ENCODE peak calls at places on chromosomes 7 and 10, in five cellular contexts. One of them, this sample, is unnamed.

GRCh38 chr10:71911296-71911954 is 52.8 kb upstream of the CHST3 start:
- DNase-seq in breast epithelium: no peak
- DNase-seq in H9: no peak
- DNase-seq in AG04449: no peak
- DNase-seq in left ventricle myocardium superior: no peak
- DNase-seq in this sample: no peak

GRCh38 chr10:79229081-79229541 is 118.2 kb upstream of the PPIF start:
- DNase-seq in breast epithelium: peak; percentile 79
- DNase-seq in H9: peak; percentile 59
- DNase-seq in AG04449: no peak
- DNase-seq in left ventricle myocardium superior: no peak
- DNase-seq in this sample: no peak

GRCh38 chr7:118872568-118872967 is 648.1 kb downstream of the ANKRD7 start:
- DNase-seq in left ventricle myocardium superior: no peak
- DNase-seq in breast epithelium: no peak
- DNase-seq in AG04449: no peak
- DNase-seq in H9: no peak
- DNase-seq in this sample: no peak

GRCh38 chr7:135758531-135758932 is 9.9 kb upstream of the FAM180A start:
- DNase-seq in AG04449: no peak
- DNase-seq in breast epithelium: peak; percentile 83
- DNase-seq in H9: peak; percentile 44
- DNase-seq in left ventricle myocardium superior: peak; percentile 52
- DNase-seq in this sample: no peak

GRCh38 chr7:17617380-17617779 is 318.9 kb downstream of the AHR start:
- DNase-seq in left ventricle myocardium superior: no peak
- DNase-seq in AG04449: no peak
- DNase-seq in H9: no peak
- DNase-seq in breast epithelium: no peak
- DNase-seq in this sample: no peak

GRCh38 chr10:43259981-43260761 is 6.7 kb downstream of the RASGEF1A start:
- DNase-seq in breast epithelium: peak; percentile 17
- DNase-seq in left ventricle myocardium superior: peak; percentile 82
- DNase-seq in H9: no peak
- DNase-seq in AG04449: no peak
- DNase-seq in this sample: no peak

GRCh38 chr7:116614509-116615285 is 57.3 kb upstream of the MET start:
- DNase-seq in AG04449: no peak
- DNase-seq in left ventricle myocardium superior: no peak
- DNase-seq in breast epithelium: no peak
- DNase-seq in H9: no peak
- DNase-seq in this sample: no peak

GRCh38 chr10:30828680-30829079 is 199.1 kb upstream of the LYZL2 start:
- DNase-seq in left ventricle myocardium superior: no peak
- DNase-seq in breast epithelium: no peak
- DNase-seq in AG04449: no peak
- DNase-seq in H9: no peak
- DNase-seq in this sample: no peak

GRCh38 chr7:106279425-106280182 is 5.2 kb downstream of the NAMPT start:
- DNase-seq in AG04449: no peak
- DNase-seq in breast epithelium: no peak
- DNase-seq in H9: no peak
- DNase-seq in left ventricle myocardium superior: no peak
- DNase-seq in this sample: no peak

GRCh38 chr10:21292763-21293517 is 232.5 kb downstream of the SKIDA1 start:
- DNase-seq in H9: peak; percentile 76
- DNase-seq in left ventricle myocardium superior: peak; percentile 68
- DNase-seq in breast epithelium: peak; percentile 86
- DNase-seq in AG04449: peak; percentile 95
- DNase-seq in this sample: peak; percentile 27

GRCh38 chr7:39910108-39910869 is 39.8 kb upstream of the CDK13 start:
- DNase-seq in H9: no peak
- DNase-seq in breast epithelium: no peak
- DNase-seq in left ventricle myocardium superior: no peak
- DNase-seq in AG04449: peak; percentile 26
- DNase-seq in this sample: no peak

GRCh38 chr7:70479153-70480021 is 652.6 kb upstream of the GALNT17 start:
- DNase-seq in breast epithelium: no peak
- DNase-seq in AG04449: no peak
- DNase-seq in H9: no peak
- DNase-seq in left ventricle myocardium superior: no peak
- DNase-seq in this sample: no peak

GRCh38 chr10:123761666-123762230 is 95.6 kb downstream of the GPR26 start:
- DNase-seq in H9: no peak
- DNase-seq in breast epithelium: no peak
- DNase-seq in AG04449: no peak
- DNase-seq in left ventricle myocardium superior: no peak
- DNase-seq in this sample: no peak

GRCh38 chr10:21055339-21056135 is 158.4 kb upstream of the NEBL start:
- DNase-seq in breast epithelium: no peak
- DNase-seq in left ventricle myocardium superior: no peak
- DNase-seq in AG04449: no peak
- DNase-seq in H9: no peak
- DNase-seq in this sample: no peak

GRCh38 chr7:28986723-28987122 is 28.6 kb upstream of the TRIL start:
- DNase-seq in H9: no peak
- DNase-seq in breast epithelium: no peak
- DNase-seq in left ventricle myocardium superior: no peak
- DNase-seq in AG04449: peak; percentile 59
- DNase-seq in this sample: peak; percentile 16

GRCh38 chr10:31926765-31927596 is 1.6 kb downstream of the ARHGAP12 start:
- DNase-seq in H9: no peak
- DNase-seq in left ventricle myocardium superior: no peak
- DNase-seq in AG04449: no peak
- DNase-seq in breast epithelium: no peak
- DNase-seq in this sample: no peak

GRCh38 chr7:95180-95862 is 97.0 kb upstream of the FAM20C start:
- DNase-seq in AG04449: no peak
- DNase-seq in H9: no peak
- DNase-seq in left ventricle myocardium superior: no peak
- DNase-seq in breast epithelium: no peak
- DNase-seq in this sample: no peak

GRCh38 chr7:130875265-130875741 is 141.3 kb upstream of the KLF14 start:
- DNase-seq in left ventricle myocardium superior: peak; percentile 65
- DNase-seq in AG04449: no peak
- DNase-seq in H9: peak; percentile 83
- DNase-seq in breast epithelium: no peak
- DNase-seq in this sample: peak; percentile 20

GRCh38 chr10:131695814-131696165 is 205.0 kb upstream of the PPP2R2D start:
- DNase-seq in left ventricle myocardium superior: no peak
- DNase-seq in H9: no peak
- DNase-seq in breast epithelium: no peak
- DNase-seq in AG04449: no peak
- DNase-seq in this sample: no peak

GRCh38 chr10:21036757-21037156 is 139.6 kb upstream of the NEBL start:
- DNase-seq in breast epithelium: no peak
- DNase-seq in H9: no peak
- DNase-seq in AG04449: no peak
- DNase-seq in left ventricle myocardium superior: no peak
- DNase-seq in this sample: no peak

GRCh38 chr10:56360583-56360966 is 484 bp downstream of the ZWINT start:
- DNase-seq in AG04449: no peak
- DNase-seq in breast epithelium: no peak
- DNase-seq in H9: no peak
- DNase-seq in left ventricle myocardium superior: no peak
- DNase-seq in this sample: no peak

This sample was measured in midbrain.